ENCODE peak calls at places on chromosomes 6 and 20, in ten cellular contexts. One of them, this sample, is unnamed.

GRCh38 chr6:1701668-1702353 is 92.1 kb downstream of the FOXC1 start:
- DNase-seq in NCI-H1105 treated with DMSO at 0.1 percent for 48 hours: no peak
- DNase-seq in fibroblast of gingiva: peak; percentile 45
- DNase-seq in GM13977: no peak
- DNase-seq in neural progenitor cell: peak; percentile 44
- DNase-seq in adrenal gland: no peak
- DNase-seq in activated effector memory CD4-positive, alpha-beta T cell treated with anti-CD3 and anti-CD28 coated beads, Interleukin-2, amount 50 U/mL, for 16 hours: no peak
- DNase-seq in PC-9: no peak
- DNase-seq in brain microvascular endothelial cell: peak; percentile 93
- DNase-seq in B cell: no peak
- DNase-seq in this sample: peak; percentile 95

GRCh38 chr6:124927806-124928205 is 34.4 kb upstream of the RNF217 start:
- DNase-seq in NCI-H1105 treated with DMSO at 0.1 percent for 48 hours: no peak
- DNase-seq in fibroblast of gingiva: peak; percentile 8
- DNase-seq in GM13977: no peak
- DNase-seq in neural progenitor cell: no peak
- DNase-seq in adrenal gland: no peak
- DNase-seq in activated effector memory CD4-positive, alpha-beta T cell treated with anti-CD3 and anti-CD28 coated beads, Interleukin-2, amount 50 U/mL, for 16 hours: no peak
- DNase-seq in PC-9: no peak
- DNase-seq in brain microvascular endothelial cell: peak; percentile 37
- DNase-seq in B cell: no peak
- DNase-seq in this sample: no peak

GRCh38 chr6:72844614-72845013 is 222.8 kb downstream of the KCNQ5 start:
- DNase-seq in NCI-H1105 treated with DMSO at 0.1 percent for 48 hours: no peak
- DNase-seq in fibroblast of gingiva: no peak
- DNase-seq in GM13977: no peak
- DNase-seq in neural progenitor cell: no peak
- DNase-seq in adrenal gland: no peak
- DNase-seq in activated effector memory CD4-positive, alpha-beta T cell treated with anti-CD3 and anti-CD28 coated beads, Interleukin-2, amount 50 U/mL, for 16 hours: no peak
- DNase-seq in PC-9: no peak
- DNase-seq in brain microvascular endothelial cell: no peak
- DNase-seq in B cell: no peak
- DNase-seq in this sample: no peak

GRCh38 chr6:111278738-111279137 is 191.4 kb downstream of the SLC16A10 start:
- DNase-seq in NCI-H1105 treated with DMSO at 0.1 percent for 48 hours: no peak
- DNase-seq in fibroblast of gingiva: no peak
- DNase-seq in GM13977: no peak
- DNase-seq in neural progenitor cell: no peak
- DNase-seq in adrenal gland: no peak
- DNase-seq in activated effector memory CD4-positive, alpha-beta T cell treated with anti-CD3 and anti-CD28 coated beads, Interleukin-2, amount 50 U/mL, for 16 hours: no peak
- DNase-seq in PC-9: no peak
- DNase-seq in brain microvascular endothelial cell: no peak
- DNase-seq in B cell: no peak
- DNase-seq in this sample: no peak

GRCh38 chr6:56314683-56315523 is 67.5 kb upstream of the COL21A1 start:
- DNase-seq in NCI-H1105 treated with DMSO at 0.1 percent for 48 hours: peak; percentile 28
- DNase-seq in fibroblast of gingiva: no peak
- DNase-seq in GM13977: no peak
- DNase-seq in neural progenitor cell: peak; percentile 58
- DNase-seq in adrenal gland: peak; percentile 38
- DNase-seq in activated effector memory CD4-positive, alpha-beta T cell treated with anti-CD3 and anti-CD28 coated beads, Interleukin-2, amount 50 U/mL, for 16 hours: no peak
- DNase-seq in PC-9: no peak
- DNase-seq in brain microvascular endothelial cell: peak; percentile 53
- DNase-seq in B cell: no peak
- DNase-seq in this sample: no peak

GRCh38 chr20:2800590-2801458 is at the start of gene CPXM1:
- DNase-seq in NCI-H1105 treated with DMSO at 0.1 percent for 48 hours: peak; percentile 50
- DNase-seq in fibroblast of gingiva: no peak
- DNase-seq in GM13977: peak; percentile 68
- DNase-seq in neural progenitor cell: peak; percentile 90
- DNase-seq in adrenal gland: no peak
- DNase-seq in activated effector memory CD4-positive, alpha-beta T cell treated with anti-CD3 and anti-CD28 coated beads, Interleukin-2, amount 50 U/mL, for 16 hours: no peak
- DNase-seq in PC-9: no peak
- DNase-seq in brain microvascular endothelial cell: no peak
- DNase-seq in B cell: peak; percentile 47
- DNase-seq in this sample: no peak

GRCh38 chr20:61565791-61566190 is 313.7 kb downstream of the CDH4 start:
- DNase-seq in NCI-H1105 treated with DMSO at 0.1 percent for 48 hours: no peak
- DNase-seq in fibroblast of gingiva: no peak
- DNase-seq in GM13977: no peak
- DNase-seq in neural progenitor cell: no peak
- DNase-seq in adrenal gland: no peak
- DNase-seq in activated effector memory CD4-positive, alpha-beta T cell treated with anti-CD3 and anti-CD28 coated beads, Interleukin-2, amount 50 U/mL, for 16 hours: no peak
- DNase-seq in PC-9: no peak
- DNase-seq in brain microvascular endothelial cell: no peak
- DNase-seq in B cell: no peak
- DNase-seq in this sample: no peak

GRCh38 chr20:44736170-44737021 is 9.3 kb upstream of the KCNK15 start:
- DNase-seq in NCI-H1105 treated with DMSO at 0.1 percent for 48 hours: peak; percentile 29
- DNase-seq in fibroblast of gingiva: peak; percentile 83
- DNase-seq in GM13977: no peak
- DNase-seq in neural progenitor cell: peak; percentile 81
- DNase-seq in adrenal gland: no peak
- DNase-seq in activated effector memory CD4-positive, alpha-beta T cell treated with anti-CD3 and anti-CD28 coated beads, Interleukin-2, amount 50 U/mL, for 16 hours: no peak
- DNase-seq in PC-9: peak; percentile 87
- DNase-seq in brain microvascular endothelial cell: peak; percentile 83
- DNase-seq in B cell: no peak
- DNase-seq in this sample: no peak

GRCh38 chr6:122476131-122476530 is 4.5 kb upstream of the SERINC1 start:
- DNase-seq in NCI-H1105 treated with DMSO at 0.1 percent for 48 hours: peak; percentile 35
- DNase-seq in fibroblast of gingiva: peak; percentile 3
- DNase-seq in GM13977: peak; percentile 21
- DNase-seq in neural progenitor cell: peak; percentile 25
- DNase-seq in adrenal gland: no peak
- DNase-seq in activated effector memory CD4-positive, alpha-beta T cell treated with anti-CD3 and anti-CD28 coated beads, Interleukin-2, amount 50 U/mL, for 16 hours: no peak
- DNase-seq in PC-9: no peak
- DNase-seq in brain microvascular endothelial cell: no peak
- DNase-seq in B cell: no peak
- DNase-seq in this sample: no peak

GRCh38 chr6:90936286-90936685 is 349.4 kb upstream of the MAP3K7 start:
- DNase-seq in NCI-H1105 treated with DMSO at 0.1 percent for 48 hours: no peak
- DNase-seq in fibroblast of gingiva: no peak
- DNase-seq in GM13977: no peak
- DNase-seq in neural progenitor cell: no peak
- DNase-seq in adrenal gland: no peak
- DNase-seq in activated effector memory CD4-positive, alpha-beta T cell treated with anti-CD3 and anti-CD28 coated beads, Interleukin-2, amount 50 U/mL, for 16 hours: no peak
- DNase-seq in PC-9: no peak
- DNase-seq in brain microvascular endothelial cell: no peak
- DNase-seq in B cell: no peak
- DNase-seq in this sample: no peak

GRCh38 chr6:36627801-36628246 is 33.7 kb downstream of the SRSF3 start:
- DNase-seq in NCI-H1105 treated with DMSO at 0.1 percent for 48 hours: peak; percentile 32
- DNase-seq in fibroblast of gingiva: peak; percentile 77
- DNase-seq in GM13977: no peak
- DNase-seq in neural progenitor cell: no peak
- DNase-seq in adrenal gland: peak; percentile 67
- DNase-seq in activated effector memory CD4-positive, alpha-beta T cell treated with anti-CD3 and anti-CD28 coated beads, Interleukin-2, amount 50 U/mL, for 16 hours: no peak
- DNase-seq in PC-9: no peak
- DNase-seq in brain microvascular endothelial cell: no peak
- DNase-seq in B cell: no peak
- DNase-seq in this sample: no peak

GRCh38 chr6:36818741-36819140 is 20.5 kb downstream of the CPNE5 start:
- DNase-seq in NCI-H1105 treated with DMSO at 0.1 percent for 48 hours: no peak
- DNase-seq in fibroblast of gingiva: no peak
- DNase-seq in GM13977: no peak
- DNase-seq in neural progenitor cell: no peak
- DNase-seq in adrenal gland: no peak
- DNase-seq in activated effector memory CD4-positive, alpha-beta T cell treated with anti-CD3 and anti-CD28 coated beads, Interleukin-2, amount 50 U/mL, for 16 hours: no peak
- DNase-seq in PC-9: no peak
- DNase-seq in brain microvascular endothelial cell: no peak
- DNase-seq in B cell: no peak
- DNase-seq in this sample: no peak

GRCh38 chr6:71419217-71419953 is 130.8 kb downstream of the OGFRL1 start:
- DNase-seq in NCI-H1105 treated with DMSO at 0.1 percent for 48 hours: peak; percentile 72
- DNase-seq in fibroblast of gingiva: no peak
- DNase-seq in GM13977: no peak
- DNase-seq in neural progenitor cell: no peak
- DNase-seq in adrenal gland: peak; percentile 29
- DNase-seq in activated effector memory CD4-positive, alpha-beta T cell treated with anti-CD3 and anti-CD28 coated beads, Interleukin-2, amount 50 U/mL, for 16 hours: no peak
- DNase-seq in PC-9: no peak
- DNase-seq in brain microvascular endothelial cell: no peak
- DNase-seq in B cell: no peak
- DNase-seq in this sample: no peak

GRCh38 chr20:53967527-53967926 is 102.9 kb downstream of the BCAS1 start:
- DNase-seq in NCI-H1105 treated with DMSO at 0.1 percent for 48 hours: no peak
- DNase-seq in fibroblast of gingiva: no peak
- DNase-seq in GM13977: no peak
- DNase-seq in neural progenitor cell: no peak
- DNase-seq in adrenal gland: no peak
- DNase-seq in activated effector memory CD4-positive, alpha-beta T cell treated with anti-CD3 and anti-CD28 coated beads, Interleukin-2, amount 50 U/mL, for 16 hours: no peak
- DNase-seq in PC-9: no peak
- DNase-seq in brain microvascular endothelial cell: no peak
- DNase-seq in B cell: no peak
- DNase-seq in this sample: no peak

GRCh38 chr6:27836080-27836782 is 76.0 kb downstream of the OR2B2 start:
- DNase-seq in NCI-H1105 treated with DMSO at 0.1 percent for 48 hours: no peak
- DNase-seq in fibroblast of gingiva: no peak
- DNase-seq in GM13977: no peak
- DNase-seq in neural progenitor cell: no peak
- DNase-seq in adrenal gland: no peak
- DNase-seq in activated effector memory CD4-positive, alpha-beta T cell treated with anti-CD3 and anti-CD28 coated beads, Interleukin-2, amount 50 U/mL, for 16 hours: no peak
- DNase-seq in PC-9: no peak
- DNase-seq in brain microvascular endothelial cell: no peak
- DNase-seq in B cell: no peak
- DNase-seq in this sample: no peak

GRCh38 chr6:37052027-37052628 is 46.7 kb downstream of the FGD2 start:
- DNase-seq in NCI-H1105 treated with DMSO at 0.1 percent for 48 hours: no peak
- DNase-seq in fibroblast of gingiva: no peak
- DNase-seq in GM13977: no peak
- DNase-seq in neural progenitor cell: peak; percentile 73
- DNase-seq in adrenal gland: no peak
- DNase-seq in activated effector memory CD4-positive, alpha-beta T cell treated with anti-CD3 and anti-CD28 coated beads, Interleukin-2, amount 50 U/mL, for 16 hours: no peak
- DNase-seq in PC-9: no peak
- DNase-seq in brain microvascular endothelial cell: no peak
- DNase-seq in B cell: no peak
- DNase-seq in this sample: no peak

GRCh38 chr20:48770700-48771099 is 57.1 kb downstream of the PREX1 start:
- DNase-seq in NCI-H1105 treated with DMSO at 0.1 percent for 48 hours: no peak
- DNase-seq in fibroblast of gingiva: peak; percentile 25
- DNase-seq in GM13977: no peak
- DNase-seq in neural progenitor cell: no peak
- DNase-seq in adrenal gland: no peak
- DNase-seq in activated effector memory CD4-positive, alpha-beta T cell treated with anti-CD3 and anti-CD28 coated beads, Interleukin-2, amount 50 U/mL, for 16 hours: no peak
- DNase-seq in PC-9: no peak
- DNase-seq in brain microvascular endothelial cell: no peak
- DNase-seq in B cell: no peak
- DNase-seq in this sample: no peak

GRCh38 chr20:45798935-45799642 is 7.3 kb downstream of the DNTTIP1 start:
- DNase-seq in NCI-H1105 treated with DMSO at 0.1 percent for 48 hours: peak; percentile 68
- DNase-seq in fibroblast of gingiva: peak; percentile 34
- DNase-seq in GM13977: peak; percentile 66
- DNase-seq in neural progenitor cell: peak; percentile 67
- DNase-seq in adrenal gland: peak; percentile 66
- DNase-seq in activated effector memory CD4-positive, alpha-beta T cell treated with anti-CD3 and anti-CD28 coated beads, Interleukin-2, amount 50 U/mL, for 16 hours: peak; percentile 82
- DNase-seq in PC-9: no peak
- DNase-seq in brain microvascular endothelial cell: peak; percentile 53
- DNase-seq in B cell: peak; percentile 67
- DNase-seq in this sample: no peak

GRCh38 chr20:9409981-9410380 is 104.4 kb upstream of the LAMP5 start:
- DNase-seq in NCI-H1105 treated with DMSO at 0.1 percent for 48 hours: no peak
- DNase-seq in fibroblast of gingiva: peak; percentile 50
- DNase-seq in GM13977: no peak
- DNase-seq in neural progenitor cell: no peak
- DNase-seq in adrenal gland: no peak
- DNase-seq in activated effector memory CD4-positive, alpha-beta T cell treated with anti-CD3 and anti-CD28 coated beads, Interleukin-2, amount 50 U/mL, for 16 hours: no peak
- DNase-seq in PC-9: no peak
- DNase-seq in brain microvascular endothelial cell: peak; percentile 81
- DNase-seq in B cell: no peak
- DNase-seq in this sample: peak; percentile 52

GRCh38 chr6:117615981-117616961 is 14.0 kb upstream of the GOPC start:
- DNase-seq in NCI-H1105 treated with DMSO at 0.1 percent for 48 hours: no peak
- DNase-seq in fibroblast of gingiva: no peak
- DNase-seq in GM13977: no peak
- DNase-seq in neural progenitor cell: peak; percentile 39
- DNase-seq in adrenal gland: no peak
- DNase-seq in activated effector memory CD4-positive, alpha-beta T cell treated with anti-CD3 and anti-CD28 coated beads, Interleukin-2, amount 50 U/mL, for 16 hours: peak; percentile 81
- DNase-seq in PC-9: peak; percentile 46
- DNase-seq in brain microvascular endothelial cell: peak; percentile 77
- DNase-seq in B cell: no peak
- DNase-seq in this sample: peak; percentile 24

GRCh38 chr6:139173172-139173571 is 38.3 kb downstream of the HECA start:
- DNase-seq in NCI-H1105 treated with DMSO at 0.1 percent for 48 hours: no peak
- DNase-seq in fibroblast of gingiva: no peak
- DNase-seq in GM13977: no peak
- DNase-seq in neural progenitor cell: no peak
- DNase-seq in adrenal gland: no peak
- DNase-seq in activated effector memory CD4-positive, alpha-beta T cell treated with anti-CD3 and anti-CD28 coated beads, Interleukin-2, amount 50 U/mL, for 16 hours: no peak
- DNase-seq in PC-9: no peak
- DNase-seq in brain microvascular endothelial cell: no peak
- DNase-seq in B cell: no peak
- DNase-seq in this sample: no peak

GRCh38 chr6:35024601-35025054 is 116.5 kb downstream of the TCP11 start:
- DNase-seq in NCI-H1105 treated with DMSO at 0.1 percent for 48 hours: peak; percentile 42
- DNase-seq in fibroblast of gingiva: peak; percentile 20
- DNase-seq in GM13977: no peak
- DNase-seq in neural progenitor cell: peak; percentile 75
- DNase-seq in adrenal gland: no peak
- DNase-seq in activated effector memory CD4-positive, alpha-beta T cell treated with anti-CD3 and anti-CD28 coated beads, Interleukin-2, amount 50 U/mL, for 16 hours: no peak
- DNase-seq in PC-9: peak; percentile 92
- DNase-seq in brain microvascular endothelial cell: peak; percentile 40
- DNase-seq in B cell: no peak
- DNase-seq in this sample: no peak

GRCh38 chr6:54125493-54125892 is 14.2 kb downstream of the MLIP start:
- DNase-seq in NCI-H1105 treated with DMSO at 0.1 percent for 48 hours: no peak
- DNase-seq in fibroblast of gingiva: no peak
- DNase-seq in GM13977: no peak
- DNase-seq in neural progenitor cell: no peak
- DNase-seq in adrenal gland: no peak
- DNase-seq in activated effector memory CD4-positive, alpha-beta T cell treated with anti-CD3 and anti-CD28 coated beads, Interleukin-2, amount 50 U/mL, for 16 hours: no peak
- DNase-seq in PC-9: no peak
- DNase-seq in brain microvascular endothelial cell: no peak
- DNase-seq in B cell: no peak
- DNase-seq in this sample: no peak

GRCh38 chr20:2946988-2947961 is 74.0 kb downstream of the PTPRA start:
- DNase-seq in NCI-H1105 treated with DMSO at 0.1 percent for 48 hours: no peak
- DNase-seq in fibroblast of gingiva: peak; percentile 8
- DNase-seq in GM13977: no peak
- DNase-seq in neural progenitor cell: peak; percentile 80
- DNase-seq in adrenal gland: no peak
- DNase-seq in activated effector memory CD4-positive, alpha-beta T cell treated with anti-CD3 and anti-CD28 coated beads, Interleukin-2, amount 50 U/mL, for 16 hours: no peak
- DNase-seq in PC-9: no peak
- DNase-seq in brain microvascular endothelial cell: peak; percentile 76
- DNase-seq in B cell: no peak
- DNase-seq in this sample: no peak

GRCh38 chr20:3235661-3236324 is 3.2 kb downstream of the SLC4A11 start:
- DNase-seq in NCI-H1105 treated with DMSO at 0.1 percent for 48 hours: no peak
- DNase-seq in fibroblast of gingiva: no peak
- DNase-seq in GM13977: no peak
- DNase-seq in neural progenitor cell: no peak
- DNase-seq in adrenal gland: no peak
- DNase-seq in activated effector memory CD4-positive, alpha-beta T cell treated with anti-CD3 and anti-CD28 coated beads, Interleukin-2, amount 50 U/mL, for 16 hours: no peak
- DNase-seq in PC-9: peak; percentile 78
- DNase-seq in brain microvascular endothelial cell: no peak
- DNase-seq in B cell: no peak
- DNase-seq in this sample: no peak

GRCh38 chr6:166343157-166343502 is 785 bp upstream of the SFT2D1 start:
- DNase-seq in NCI-H1105 treated with DMSO at 0.1 percent for 48 hours: no peak
- DNase-seq in fibroblast of gingiva: no peak
- DNase-seq in GM13977: no peak
- DNase-seq in neural progenitor cell: no peak
- DNase-seq in adrenal gland: no peak
- DNase-seq in activated effector memory CD4-positive, alpha-beta T cell treated with anti-CD3 and anti-CD28 coated beads, Interleukin-2, amount 50 U/mL, for 16 hours: no peak
- DNase-seq in PC-9: no peak
- DNase-seq in brain microvascular endothelial cell: no peak
- DNase-seq in B cell: peak; percentile 61
- DNase-seq in this sample: no peak

GRCh38 chr6:150452642-150453243 is 83.9 kb downstream of the IYD start:
- DNase-seq in NCI-H1105 treated with DMSO at 0.1 percent for 48 hours: no peak
- DNase-seq in fibroblast of gingiva: no peak
- DNase-seq in GM13977: no peak
- DNase-seq in neural progenitor cell: peak; percentile 21
- DNase-seq in adrenal gland: peak; percentile 33
- DNase-seq in activated effector memory CD4-positive, alpha-beta T cell treated with anti-CD3 and anti-CD28 coated beads, Interleukin-2, amount 50 U/mL, for 16 hours: no peak
- DNase-seq in PC-9: no peak
- DNase-seq in brain microvascular endothelial cell: no peak
- DNase-seq in B cell: no peak
- DNase-seq in this sample: no peak

GRCh38 chr6:92820531-92820930 is 598.8 kb downstream of the EPHA7 start:
- DNase-seq in NCI-H1105 treated with DMSO at 0.1 percent for 48 hours: no peak
- DNase-seq in fibroblast of gingiva: no peak
- DNase-seq in GM13977: no peak
- DNase-seq in neural progenitor cell: no peak
- DNase-seq in adrenal gland: no peak
- DNase-seq in activated effector memory CD4-positive, alpha-beta T cell treated with anti-CD3 and anti-CD28 coated beads, Interleukin-2, amount 50 U/mL, for 16 hours: no peak
- DNase-seq in PC-9: no peak
- DNase-seq in brain microvascular endothelial cell: no peak
- DNase-seq in B cell: no peak
- DNase-seq in this sample: no peak